ENCODE peak calls at places on chromosomes 7 and 10, in ten cellular contexts. T is body of pancreas, Q is uterus, L is right lobe of liver, C is adrenal gland, E is lower leg skin, P is tibial nerve, N is A549, R is NB4, Y is sigmoid colon. M is an unnamed sample.

GRCh38 chr10:132248455-132249231 is 59.1 kb downstream of the STK32C start:
- DNase-seq in Y (no peak), Q (no peak), C (peak), E (no peak), L (no peak), N (peak), P (no peak), R (no peak), T (peak), M (no peak)

GRCh38 chr7:152050547-152050971 is 25.1 kb downstream of the GALNT11 start:
- DNase-seq in E (no peak), L (no peak), P (no peak), R (no peak), Y (no peak), C (no peak), N (no peak), Q (no peak), T (no peak), M (no peak)

GRCh38 chr7:12930534-12930933 is 243.1 kb downstream of the ARL4A start:
- DNase-seq in R (no peak), C (no peak), N (no peak), T (no peak), P (no peak), Q (no peak), Y (no peak), E (no peak), L (no peak), M (no peak)

GRCh38 chr7:52897708-52898107 is 137.7 kb upstream of the POM121L12 start:
- DNase-seq in L (no peak), C (no peak), Y (peak), E (no peak), R (no peak), Q (no peak), P (no peak), T (no peak), N (no peak), M (no peak)

GRCh38 chr7:79055722-79056415 is 397.6 kb downstream of the MAGI2 start:
- DNase-seq in N (no peak), R (no peak), E (no peak), P (no peak), L (no peak), Y (no peak), Q (no peak), T (peak), C (peak), M (no peak)

GRCh38 chr7:5139998-5140397 is 50.0 kb upstream of the WIPI2 start:
- DNase-seq in C (peak), N (peak), Q (no peak), E (no peak), Y (no peak), P (peak), T (peak), R (peak), L (peak), M (no peak)

GRCh38 chr7:136911362-136911761 is 42.9 kb downstream of the CHRM2 start:
- DNase-seq in E (no peak), Y (no peak), P (no peak), T (no peak), Q (no peak), N (peak), C (no peak), R (peak), L (no peak), M (no peak)

GRCh38 chr7:72706521-72706920 is 121.5 kb downstream of the TYW1B start:
- DNase-seq in C (no peak), P (no peak), Q (no peak), E (no peak), N (no peak), R (no peak), Y (no peak), L (no peak), T (no peak), M (no peak)

GRCh38 chr7:4774804-4775280 is 581 bp upstream of the AP5Z1 start:
- DNase-seq in T (peak), Y (no peak), R (peak), E (no peak), N (no peak), C (peak), Q (no peak), P (peak), L (no peak), M (no peak)

GRCh38 chr10:117004627-117005453 is at the start of gene SHTN1:
- DNase-seq in R (peak), E (peak), P (peak), Y (peak), L (peak), N (peak), Q (peak), T (peak), C (peak), M (peak)

GRCh38 chr10:79055892-79056291 is 12.9 kb upstream of the ZMIZ1 start:
- DNase-seq in E (peak), T (no peak), Q (peak), R (no peak), N (no peak), P (no peak), C (no peak), L (peak), Y (peak), M (no peak)

GRCh38 chr10:79053481-79054202 is 15.1 kb upstream of the ZMIZ1 start:
- DNase-seq in N (no peak), E (peak), Y (peak), T (peak), P (no peak), L (peak), Q (no peak), C (no peak), R (no peak), M (no peak)

GRCh38 chr10:79055100-79055782 is 13.5 kb upstream of the ZMIZ1 start:
- DNase-seq in N (no peak), T (no peak), Q (peak), R (no peak), Y (peak), P (no peak), L (peak), C (no peak), E (peak), M (no peak)

GRCh38 chr10:79053081-79053434 is 15.7 kb upstream of the ZMIZ1 start:
- DNase-seq in P (no peak), E (peak), L (peak), C (no peak), R (no peak), T (peak), N (no peak), Q (peak), Y (peak), M (no peak)

GRCh38 chr10:79054203-79055099 is 14.3 kb upstream of the ZMIZ1 start:
- DNase-seq in C (no peak), Y (peak), Q (peak), R (no peak), P (no peak), T (peak), L (peak), N (no peak), E (peak), M (no peak)
- TF ChIP-seq POLR2A in C (no peak), Y (no peak), Q (no peak), R (no peak), P (no peak), T (no peak), L (no peak), N (no peak), E (no peak), M (no peak)

DNA sequence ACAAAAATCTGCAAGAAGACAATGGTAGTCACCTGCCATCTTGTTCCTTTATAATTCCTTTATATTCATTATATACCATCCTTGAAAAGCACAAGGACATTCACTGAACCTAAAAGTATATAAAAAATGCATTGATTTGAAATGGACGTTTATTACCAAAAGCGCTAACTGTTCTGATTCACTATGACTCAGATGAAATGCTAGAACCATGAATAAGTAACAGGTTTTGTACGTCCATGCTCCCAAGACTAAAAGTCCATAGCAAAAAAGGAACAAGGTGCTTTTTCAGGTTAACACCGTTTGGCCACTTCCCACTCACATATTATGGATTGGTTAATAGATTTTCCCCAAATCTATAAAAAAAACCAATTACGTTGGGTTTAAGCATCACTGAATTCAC is 109.4 kb downstream of the PPP1R17 start:
- DNase-seq in Y (no peak), T (no peak), L (no peak), C (no peak), R (no peak), Q (no peak), E (no peak), N (no peak), P (no peak), M (no peak)
- TF ChIP-seq POLR2A in Y (no peak), T (no peak), L (no peak), C (no peak), R (no peak), Q (no peak), E (no peak), N (no peak), P (no peak), M (no peak)

DNA sequence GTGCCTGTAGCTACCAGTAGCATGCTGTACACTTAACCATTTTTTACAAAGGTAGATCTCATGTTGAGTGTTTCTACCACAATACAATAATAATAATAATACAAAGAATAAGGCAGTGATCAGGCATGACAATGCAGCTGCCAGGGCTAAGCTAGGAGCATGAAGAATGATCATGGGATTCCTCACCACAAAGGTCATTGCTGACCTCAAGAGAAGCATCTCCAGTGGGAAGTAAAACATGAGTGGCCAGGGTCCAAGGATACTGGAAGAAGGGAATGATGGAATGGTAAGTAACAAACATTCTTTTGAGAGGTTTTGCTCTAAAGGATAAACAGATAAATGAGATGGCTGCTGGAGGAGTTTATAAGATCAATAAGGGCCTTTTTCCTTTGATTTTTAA is 591.1 kb downstream of the TNS3 start:
- DNase-seq in P (no peak), L (no peak), C (no peak), T (no peak), Q (no peak), N (no peak), Y (no peak), R (no peak), E (no peak), M (no peak)
- TF ChIP-seq POLR2A in P (no peak), L (no peak), C (no peak), T (no peak), Q (no peak), N (no peak), Y (no peak), R (no peak), E (no peak), M (no peak)

GRCh38 chr7:157152391-157152937 is 13.7 kb downstream of the UBE3C start:
- DNase-seq in P (no peak), Q (no peak), T (no peak), E (no peak), C (no peak), L (no peak), N (no peak), Y (no peak), R (no peak), M (no peak)
- TF ChIP-seq POLR2A in P (no peak), Q (no peak), T (no peak), E (no peak), C (no peak), L (no peak), N (no peak), Y (no peak), R (no peak), M (no peak)